ENCODE peak calls at places on chromosomes 5 and 9, in ten cellular contexts. One of them, this sample, is unnamed.

GRCh38 chr9:110777201-110777842 is 108.7 kb downstream of the MUSK start:
- DNase-seq in HepG2: no peak
- DNase-seq in tibial nerve: no peak
- DNase-seq in heart right ventricle: no peak
- DNase-seq in psoas muscle: no peak
- DNase-seq in lower lobe of right lung: no peak
- DNase-seq in uterus: no peak
- DNase-seq in fibroblast of lung: peak; percentile 49
- DNase-seq in HCT116: no peak
- DNase-seq in osteoblast: no peak
- DNase-seq in this sample: no peak

GRCh38 chr5:60495644-60496520 is 204.1 kb downstream of the DEPDC1B start:
- DNase-seq in HepG2: peak; percentile 90
- DNase-seq in tibial nerve: no peak
- DNase-seq in heart right ventricle: no peak
- DNase-seq in psoas muscle: no peak
- DNase-seq in lower lobe of right lung: no peak
- DNase-seq in uterus: no peak
- DNase-seq in fibroblast of lung: no peak
- DNase-seq in HCT116: no peak
- DNase-seq in osteoblast: peak; percentile 30
- DNase-seq in this sample: no peak

GRCh38 chr5:127820910-127821553 is 117.8 kb downstream of the CCDC192 start:
- DNase-seq in HepG2: peak; percentile 10
- DNase-seq in tibial nerve: no peak
- DNase-seq in heart right ventricle: no peak
- DNase-seq in psoas muscle: no peak
- DNase-seq in lower lobe of right lung: no peak
- DNase-seq in uterus: no peak
- DNase-seq in fibroblast of lung: peak; percentile 27
- DNase-seq in HCT116: no peak
- DNase-seq in osteoblast: no peak
- DNase-seq in this sample: no peak

GRCh38 chr5:99926463-99926862 is 608.7 kb upstream of the FAM174A start:
- DNase-seq in HepG2: no peak
- DNase-seq in tibial nerve: no peak
- DNase-seq in heart right ventricle: no peak
- DNase-seq in psoas muscle: no peak
- DNase-seq in lower lobe of right lung: no peak
- DNase-seq in uterus: no peak
- DNase-seq in fibroblast of lung: no peak
- DNase-seq in HCT116: no peak
- DNase-seq in osteoblast: no peak
- DNase-seq in this sample: no peak

GRCh38 chr5:76544268-76544926 is 78.8 kb downstream of the F2RL2 start:
- DNase-seq in HepG2: peak; percentile 70
- DNase-seq in tibial nerve: no peak
- DNase-seq in heart right ventricle: no peak
- DNase-seq in psoas muscle: no peak
- DNase-seq in lower lobe of right lung: peak; percentile 51
- DNase-seq in uterus: no peak
- DNase-seq in fibroblast of lung: peak; percentile 12
- DNase-seq in HCT116: peak; percentile 31
- DNase-seq in osteoblast: peak; percentile 58
- DNase-seq in this sample: peak; percentile 64

GRCh38 chr5:40308867-40309266 is 370.8 kb upstream of the PTGER4 start:
- DNase-seq in HepG2: no peak
- DNase-seq in tibial nerve: no peak
- DNase-seq in heart right ventricle: no peak
- DNase-seq in psoas muscle: no peak
- DNase-seq in lower lobe of right lung: no peak
- DNase-seq in uterus: no peak
- DNase-seq in fibroblast of lung: no peak
- DNase-seq in HCT116: no peak
- DNase-seq in osteoblast: no peak
- DNase-seq in this sample: no peak

GRCh38 chr9:110752766-110753165 is 84.2 kb downstream of the MUSK start:
- DNase-seq in HepG2: no peak
- DNase-seq in tibial nerve: no peak
- DNase-seq in heart right ventricle: no peak
- DNase-seq in psoas muscle: no peak
- DNase-seq in lower lobe of right lung: no peak
- DNase-seq in uterus: no peak
- DNase-seq in fibroblast of lung: peak; percentile 96
- DNase-seq in HCT116: peak; percentile 64
- DNase-seq in osteoblast: peak; percentile 89
- DNase-seq in this sample: no peak

GRCh38 chr5:150540615-150541396 is 32.9 kb downstream of the NDST1 start:
- DNase-seq in HepG2: peak; percentile 65
- DNase-seq in tibial nerve: no peak
- DNase-seq in heart right ventricle: no peak
- DNase-seq in psoas muscle: no peak
- DNase-seq in lower lobe of right lung: no peak
- DNase-seq in uterus: no peak
- DNase-seq in fibroblast of lung: peak; percentile 95
- DNase-seq in HCT116: no peak
- DNase-seq in osteoblast: peak; percentile 95
- DNase-seq in this sample: no peak

GRCh38 chr5:176611435-176611834 is 1.5 kb upstream of the GPRIN1 start:
- DNase-seq in HepG2: peak; percentile 49
- DNase-seq in tibial nerve: peak; percentile 38
- DNase-seq in heart right ventricle: peak; percentile 79
- DNase-seq in psoas muscle: peak; percentile 84
- DNase-seq in lower lobe of right lung: peak; percentile 70
- DNase-seq in uterus: peak; percentile 55
- DNase-seq in fibroblast of lung: peak; percentile 89
- DNase-seq in HCT116: peak; percentile 21
- DNase-seq in osteoblast: peak; percentile 97
- DNase-seq in this sample: peak; percentile 60

GRCh38 chr9:33952066-33952465 is 96.6 kb downstream of the UBAP2 start:
- DNase-seq in HepG2: no peak
- DNase-seq in tibial nerve: no peak
- DNase-seq in heart right ventricle: no peak
- DNase-seq in psoas muscle: no peak
- DNase-seq in lower lobe of right lung: no peak
- DNase-seq in uterus: no peak
- DNase-seq in fibroblast of lung: no peak
- DNase-seq in HCT116: no peak
- DNase-seq in osteoblast: no peak
- DNase-seq in this sample: no peak

GRCh38 chr5:67161767-67162166 is 34.8 kb downstream of the CD180 start:
- DNase-seq in HepG2: no peak
- DNase-seq in tibial nerve: no peak
- DNase-seq in heart right ventricle: no peak
- DNase-seq in psoas muscle: no peak
- DNase-seq in lower lobe of right lung: no peak
- DNase-seq in uterus: no peak
- DNase-seq in fibroblast of lung: no peak
- DNase-seq in HCT116: no peak
- DNase-seq in osteoblast: no peak
- DNase-seq in this sample: no peak
- H3K4me1 ChIP-seq in HepG2: no peaks in the 10 kb centered on the region
- H3K4me1 ChIP-seq in tibial nerve: peaks cover 13% of the 10 kb centered on the region
- H3K4me1 ChIP-seq in heart right ventricle: no peaks in the 10 kb centered on the region
- H3K4me1 ChIP-seq in psoas muscle: no peaks in the 10 kb centered on the region
- H3K4me1 ChIP-seq in lower lobe of right lung: peaks cover 10% of the 10 kb centered on the region
- H3K4me1 ChIP-seq in uterus: no peaks in the 10 kb centered on the region
- H3K4me1 ChIP-seq in fibroblast of lung: peaks cover 6% of the 10 kb centered on the region
- H3K4me1 ChIP-seq in HCT116: peaks cover 22% of the 10 kb centered on the region
- H3K4me1 ChIP-seq in osteoblast: peaks cover 17% of the 10 kb centered on the region
- H3K4me1 ChIP-seq in this sample: peaks cover 75% of the 10 kb centered on the region

DNA sequence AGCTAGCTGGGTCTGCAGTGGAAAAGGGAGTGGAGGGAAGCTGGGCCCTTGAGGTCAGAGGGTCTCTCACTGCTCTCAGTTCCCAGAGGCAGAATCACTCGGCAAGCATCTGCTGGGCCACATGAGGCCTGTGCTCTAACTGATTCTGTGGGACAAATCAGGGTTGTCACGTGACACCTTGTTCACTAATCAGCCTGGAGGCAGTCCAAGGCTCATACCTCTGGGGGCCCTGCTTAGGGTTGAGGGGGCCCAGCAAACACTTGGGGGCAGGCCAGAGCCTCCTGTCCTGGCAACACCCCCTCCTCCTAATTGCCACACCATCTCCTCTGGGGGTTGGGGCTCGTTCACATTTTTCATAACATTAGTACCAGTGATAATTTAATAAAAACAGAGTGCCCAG is 9.1 kb upstream of the DPM2 start:
- DNase-seq in HepG2: peak; percentile 28
- DNase-seq in tibial nerve: no peak
- DNase-seq in heart right ventricle: peak; percentile 11
- DNase-seq in psoas muscle: no peak
- DNase-seq in lower lobe of right lung: no peak
- DNase-seq in uterus: no peak
- DNase-seq in fibroblast of lung: no peak
- DNase-seq in HCT116: no peak
- DNase-seq in osteoblast: no peak
- DNase-seq in this sample: no peak
- H3K27ac ChIP-seq in HepG2: peak overlapping the region; percentile 42
- H3K27ac ChIP-seq in tibial nerve: peak overlapping the region; percentile 99
- H3K27ac ChIP-seq in heart right ventricle: peak overlapping the region; percentile 49
- H3K27ac ChIP-seq in psoas muscle: no peak overlapping the region
- H3K27ac ChIP-seq in lower lobe of right lung: no peak overlapping the region
- H3K27ac ChIP-seq in uterus: no peak overlapping the region
- H3K27ac ChIP-seq in fibroblast of lung: no peak overlapping the region
- H3K27ac ChIP-seq in HCT116: peak overlapping the region; percentile 33
- H3K27ac ChIP-seq in osteoblast: no peak overlapping the region
- H3K27ac ChIP-seq in this sample: peak overlapping the region; percentile 40

GRCh38 chr9:121354770-121355169 is 15.3 kb downstream of the STOM start:
- DNase-seq in HepG2: no peak
- DNase-seq in tibial nerve: no peak
- DNase-seq in heart right ventricle: no peak
- DNase-seq in psoas muscle: no peak
- DNase-seq in lower lobe of right lung: no peak
- DNase-seq in uterus: no peak
- DNase-seq in fibroblast of lung: no peak
- DNase-seq in HCT116: no peak
- DNase-seq in osteoblast: no peak
- DNase-seq in this sample: no peak
- H3K4me1 ChIP-seq in HepG2: no peaks in the 10 kb centered on the region
- H3K4me1 ChIP-seq in tibial nerve: peaks cover 75% of the 10 kb centered on the region
- H3K4me1 ChIP-seq in heart right ventricle: peaks cover 87% of the 10 kb centered on the region
- H3K4me1 ChIP-seq in psoas muscle: peaks cover 88% of the 10 kb centered on the region
- H3K4me1 ChIP-seq in lower lobe of right lung: peaks cover 100% of the 10 kb centered on the region
- H3K4me1 ChIP-seq in uterus: peaks cover 24% of the 10 kb centered on the region
- H3K4me1 ChIP-seq in fibroblast of lung: peaks cover 52% of the 10 kb centered on the region
- H3K4me1 ChIP-seq in HCT116: peaks cover 31% of the 10 kb centered on the region
- H3K4me1 ChIP-seq in osteoblast: peaks cover 14% of the 10 kb centered on the region
- H3K4me1 ChIP-seq in this sample: peaks cover 76% of the 10 kb centered on the region

GRCh38 chr9:85610074-85610855 is 131.5 kb downstream of the AGTPBP1 start:
- DNase-seq in HepG2: peak; percentile 60
- DNase-seq in tibial nerve: no peak
- DNase-seq in heart right ventricle: no peak
- DNase-seq in psoas muscle: no peak
- DNase-seq in lower lobe of right lung: no peak
- DNase-seq in uterus: no peak
- DNase-seq in fibroblast of lung: peak; percentile 89
- DNase-seq in HCT116: peak; percentile 51
- DNase-seq in osteoblast: peak; percentile 53
- DNase-seq in this sample: peak; percentile 70
- H3K27ac ChIP-seq in HepG2: no peak overlapping the region
- H3K27ac ChIP-seq in tibial nerve: peak overlapping the region; percentile 73
- H3K27ac ChIP-seq in heart right ventricle: no peak overlapping the region
- H3K27ac ChIP-seq in psoas muscle: no peak overlapping the region
- H3K27ac ChIP-seq in lower lobe of right lung: no peak overlapping the region
- H3K27ac ChIP-seq in uterus: peak overlapping the region; percentile 55
- H3K27ac ChIP-seq in fibroblast of lung: peak overlapping the region; percentile 27
- H3K27ac ChIP-seq in HCT116: no peak overlapping the region
- H3K27ac ChIP-seq in osteoblast: peak overlapping the region; percentile 54
- H3K27ac ChIP-seq in this sample: no peak overlapping the region

DNA sequence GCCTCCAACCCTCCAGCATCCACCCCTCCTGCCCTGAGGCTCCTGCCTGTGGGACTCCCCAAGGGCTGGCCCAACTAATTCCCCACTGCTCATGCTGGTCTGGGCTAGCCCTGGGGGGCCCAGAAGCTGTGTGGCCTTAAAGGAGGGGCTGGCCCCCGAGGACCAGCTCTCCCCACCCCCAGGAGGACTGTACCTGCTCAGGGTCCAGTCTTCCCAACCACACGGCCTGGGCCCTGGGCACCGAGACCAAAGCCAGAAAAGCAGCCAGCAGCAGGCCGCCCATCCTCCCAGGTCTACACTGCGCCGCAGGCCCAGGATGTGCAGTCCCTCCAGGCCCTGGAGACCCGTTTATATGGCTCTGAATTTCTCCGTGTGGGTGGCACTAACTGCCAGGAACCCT is at the start of gene LCN6:
- DNase-seq in HepG2: no peak
- DNase-seq in tibial nerve: no peak
- DNase-seq in heart right ventricle: no peak
- DNase-seq in psoas muscle: no peak
- DNase-seq in lower lobe of right lung: no peak
- DNase-seq in uterus: no peak
- DNase-seq in fibroblast of lung: no peak
- DNase-seq in HCT116: no peak
- DNase-seq in osteoblast: no peak
- DNase-seq in this sample: no peak
- H3K4me1 ChIP-seq in HepG2: no peaks in the 10 kb centered on the region
- H3K4me1 ChIP-seq in tibial nerve: peaks cover 23% of the 10 kb centered on the region
- H3K4me1 ChIP-seq in heart right ventricle: peaks cover 29% of the 10 kb centered on the region
- H3K4me1 ChIP-seq in psoas muscle: no peaks in the 10 kb centered on the region
- H3K4me1 ChIP-seq in lower lobe of right lung: peaks cover 14% of the 10 kb centered on the region
- H3K4me1 ChIP-seq in uterus: no peaks in the 10 kb centered on the region
- H3K4me1 ChIP-seq in fibroblast of lung: no peaks in the 10 kb centered on the region
- H3K4me1 ChIP-seq in HCT116: no peaks in the 10 kb centered on the region
- H3K4me1 ChIP-seq in osteoblast: no peaks in the 10 kb centered on the region
- H3K4me1 ChIP-seq in this sample: no peaks in the 10 kb centered on the region

GRCh38 chr9:36165766-36166149 is 3.4 kb upstream of the CCIN start:
- DNase-seq in HepG2: no peak
- DNase-seq in tibial nerve: no peak
- DNase-seq in heart right ventricle: no peak
- DNase-seq in psoas muscle: no peak
- DNase-seq in lower lobe of right lung: no peak
- DNase-seq in uterus: no peak
- DNase-seq in fibroblast of lung: peak; percentile 62
- DNase-seq in HCT116: no peak
- DNase-seq in osteoblast: peak; percentile 93
- DNase-seq in this sample: no peak
- H3K27ac ChIP-seq in HepG2: no peak overlapping the region
- H3K27ac ChIP-seq in tibial nerve: no peak overlapping the region
- H3K27ac ChIP-seq in heart right ventricle: peak overlapping the region; percentile 77
- H3K27ac ChIP-seq in psoas muscle: peak overlapping the region; percentile 41
- H3K27ac ChIP-seq in lower lobe of right lung: peak overlapping the region; percentile 51
- H3K27ac ChIP-seq in uterus: peak overlapping the region; percentile 96
- H3K27ac ChIP-seq in fibroblast of lung: no peak overlapping the region
- H3K27ac ChIP-seq in HCT116: no peak overlapping the region
- H3K27ac ChIP-seq in osteoblast: peak overlapping the region; percentile 31
- H3K27ac ChIP-seq in this sample: no peak overlapping the region

This sample was measured in naive thymus-derived CD4-positive, alpha-beta T cell.